ENCODE peak calls at places on chromosomes 11 and 22, in seven cellular contexts. T is cardiac muscle cell, Q is pancreas, E is astrocyte of the spinal cord, V is MM.1S, Z is uterus, R is GM20000. X is an unnamed sample.

GRCh38 chr11:67027943-67028542 is 5.1 kb downstream of the SYT12 start:
- DNase-seq in E (no peak), V (peak), Q (no peak), T (no peak), R (peak), Z (no peak), X (peak)

GRCh38 chr22:36643033-36643432 is 60.5 kb downstream of the CACNG2 start:
- DNase-seq in R (no peak), T (no peak), E (no peak), Q (no peak), V (no peak), Z (no peak), X (no peak)

GRCh38 chr11:33411751-33412150 is 154.6 kb downstream of the HIPK3 start:
- DNase-seq in V (no peak), T (no peak), Z (no peak), Q (no peak), E (no peak), R (no peak), X (no peak)

GRCh38 chr11:2380807-2381350 is 3.8 kb downstream of the CD81 start:
- DNase-seq in T (no peak), Z (peak), Q (no peak), R (peak), E (no peak), V (no peak), X (peak)

GRCh38 chr11:107549253-107549953 is 16.1 kb downstream of the ALKBH8 start:
- DNase-seq in R (peak), Z (no peak), Q (no peak), E (peak), V (peak), T (peak), X (peak)

GRCh38 chr11:41225856-41226255 is 233.6 kb downstream of the LRRC4C start:
- DNase-seq in V (no peak), T (no peak), R (no peak), Z (no peak), E (no peak), Q (no peak), X (no peak)

GRCh38 chr11:35981581-35981980 is 37.7 kb downstream of the LDLRAD3 start:
- DNase-seq in R (no peak), Z (no peak), T (no peak), E (no peak), Q (no peak), V (no peak), X (no peak)

GRCh38 chr22:29689872-29690213 is 30.0 kb upstream of the CABP7 start:
- DNase-seq in Q (peak), V (peak), T (peak), E (peak), Z (peak), R (no peak), X (peak)

GRCh38 chr11:100706179-100706578 is 19.1 kb downstream of the ARHGAP42 start:
- DNase-seq in V (peak), T (no peak), R (no peak), Z (no peak), Q (no peak), E (no peak), X (no peak)

GRCh38 chr11:45369294-45369693 is 83.2 kb upstream of the SYT13 start:
- DNase-seq in R (no peak), E (no peak), Q (no peak), T (no peak), V (no peak), Z (no peak), X (no peak)

GRCh38 chr11:82722236-82722635 is 11.4 kb downstream of the FAM181B start:
- DNase-seq in T (no peak), Q (no peak), V (no peak), E (no peak), Z (no peak), R (no peak), X (no peak)
- TF ChIP-seq CTCF in T (no peak), Q (no peak), V (no peak), E (no peak), Z (no peak), R (no peak), X (no peak)

GRCh38 chr11:65352783-65353182 is 1.8 kb upstream of the TIGD3 start:
- DNase-seq in V (no peak), T (no peak), E (peak), Q (no peak), R (no peak), Z (no peak), X (no peak)
- TF ChIP-seq CTCF in V (no peak), T (peak), E (peak), Q (no peak), R (no peak), Z (no peak), X (no peak)

GRCh38 chr11:70590356-70590991 is 192.1 kb downstream of the CTTN start:
- DNase-seq in Q (no peak), T (no peak), Z (no peak), R (no peak), E (no peak), V (no peak), X (no peak)
- TF ChIP-seq CTCF in Q (no peak), T (no peak), Z (no peak), R (no peak), E (no peak), V (no peak), X (no peak)

DNA sequence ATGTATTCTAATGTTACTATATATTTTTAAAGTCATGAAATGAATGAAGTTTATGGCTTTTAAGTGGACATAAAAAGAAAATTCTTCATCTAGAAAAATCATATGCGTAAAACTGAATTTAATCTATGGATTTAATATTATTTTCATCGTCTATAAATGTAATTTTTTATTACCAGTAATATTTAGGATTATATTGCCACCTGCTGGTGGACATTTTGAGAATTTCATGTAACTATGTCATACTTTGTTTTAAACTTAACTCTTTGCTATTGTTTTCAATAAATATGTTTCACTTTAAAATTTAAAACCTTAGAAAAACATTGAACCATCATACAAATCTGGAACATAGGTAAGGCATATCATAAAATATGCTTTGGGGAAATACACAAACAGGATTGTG is 66.5 kb upstream of the CEP126 start:
- DNase-seq in T (peak), V (peak), Q (no peak), Z (no peak), R (no peak), E (peak), X (no peak)
- TF ChIP-seq CTCF in T (peak), V (peak), Q (peak), Z (peak), R (no peak), E (peak), X (no peak)

GRCh38 chr11:9251306-9251705 is 13.8 kb downstream of the DENND5A start:
- DNase-seq in V (no peak), Z (no peak), E (no peak), Q (no peak), R (no peak), T (no peak), X (no peak)

GRCh38 chr11:9253086-9253485 is 12.1 kb downstream of the DENND5A start:
- DNase-seq in Q (no peak), V (no peak), Z (no peak), R (no peak), E (no peak), T (no peak), X (no peak)

GRCh38 chr11:9249252-9249651 is 15.9 kb downstream of the DENND5A start:
- DNase-seq in Q (no peak), Z (no peak), V (no peak), R (no peak), T (no peak), E (no peak), X (no peak)

GRCh38 chr11:9250139-9250582 is 15.0 kb downstream of the DENND5A start:
- DNase-seq in E (peak), V (peak), R (peak), Z (no peak), Q (no peak), T (no peak), X (peak)

GRCh38 chr11:9254416-9254815 is 10.7 kb downstream of the DENND5A start:
- DNase-seq in E (no peak), T (no peak), V (no peak), R (no peak), Q (no peak), Z (no peak), X (no peak)
- TF ChIP-seq CTCF in E (no peak), T (no peak), V (no peak), R (no peak), Q (no peak), Z (no peak), X (no peak)

GRCh38 chr22:19719055-19719482 is 4.3 kb upstream of the GP1BB start:
- DNase-seq in E (no peak), V (no peak), Z (no peak), R (peak), T (peak), Q (no peak), X (no peak)

GRCh38 chr22:19717181-19717580 is 2.9 kb downstream of the SEPTIN5 start:
- DNase-seq in Q (no peak), R (peak), E (no peak), Z (no peak), V (no peak), T (no peak), X (no peak)

GRCh38 chr22:19717691-19718254 is 3.5 kb downstream of the SEPTIN5 start:
- DNase-seq in T (peak), R (peak), Q (peak), V (peak), Z (peak), E (peak), X (peak)

GRCh38 chr22:19719488-19720021 is 3.8 kb upstream of the GP1BB start:
- DNase-seq in E (no peak), R (no peak), V (no peak), T (no peak), Q (no peak), Z (no peak), X (no peak)

GRCh38 chr22:19718255-19719054 is 4.2 kb downstream of the SEPTIN5 start:
- DNase-seq in Z (no peak), E (no peak), R (peak), T (no peak), V (no peak), Q (no peak), X (no peak)
- TF ChIP-seq CTCF in Z (no peak), E (no peak), R (no peak), T (no peak), V (no peak), Q (no peak), X (no peak)

DNA sequence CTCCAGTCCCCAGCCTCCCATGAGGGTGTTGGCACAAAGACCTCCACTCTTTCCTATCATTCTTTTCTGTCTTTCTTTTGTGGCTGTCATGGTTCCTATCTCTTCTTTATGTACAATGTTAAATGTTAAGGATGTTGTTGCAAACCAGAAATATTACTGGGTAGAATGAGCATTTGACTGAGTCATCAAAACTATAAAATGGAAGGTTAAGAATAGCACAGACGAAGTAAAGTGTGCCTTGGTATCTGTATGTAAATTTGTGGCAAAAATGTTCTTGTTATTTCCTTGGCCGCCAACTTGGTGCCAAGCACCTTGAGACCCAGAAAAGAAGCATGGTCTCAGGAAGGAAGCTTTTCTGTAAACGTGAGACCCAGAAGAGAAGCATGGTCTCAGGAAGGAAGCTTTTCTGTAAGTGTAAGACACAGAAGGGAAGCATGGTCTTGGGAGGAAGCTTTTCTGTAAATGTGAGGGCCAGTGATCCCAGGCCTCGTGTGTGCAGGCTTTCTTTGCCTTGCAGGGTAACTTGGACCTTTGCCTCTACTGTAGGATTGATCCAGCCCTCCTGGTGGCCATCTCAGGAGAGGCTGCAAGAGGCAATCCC is 6.7 kb upstream of the PKP3 start:
- DNase-seq in Q (no peak), E (no peak), V (no peak), T (no peak), R (no peak), Z (no peak), X (no peak)
- TF ChIP-seq CTCF in Q (no peak), E (no peak), V (no peak), T (no peak), R (no peak), Z (no peak), X (no peak)

DNA sequence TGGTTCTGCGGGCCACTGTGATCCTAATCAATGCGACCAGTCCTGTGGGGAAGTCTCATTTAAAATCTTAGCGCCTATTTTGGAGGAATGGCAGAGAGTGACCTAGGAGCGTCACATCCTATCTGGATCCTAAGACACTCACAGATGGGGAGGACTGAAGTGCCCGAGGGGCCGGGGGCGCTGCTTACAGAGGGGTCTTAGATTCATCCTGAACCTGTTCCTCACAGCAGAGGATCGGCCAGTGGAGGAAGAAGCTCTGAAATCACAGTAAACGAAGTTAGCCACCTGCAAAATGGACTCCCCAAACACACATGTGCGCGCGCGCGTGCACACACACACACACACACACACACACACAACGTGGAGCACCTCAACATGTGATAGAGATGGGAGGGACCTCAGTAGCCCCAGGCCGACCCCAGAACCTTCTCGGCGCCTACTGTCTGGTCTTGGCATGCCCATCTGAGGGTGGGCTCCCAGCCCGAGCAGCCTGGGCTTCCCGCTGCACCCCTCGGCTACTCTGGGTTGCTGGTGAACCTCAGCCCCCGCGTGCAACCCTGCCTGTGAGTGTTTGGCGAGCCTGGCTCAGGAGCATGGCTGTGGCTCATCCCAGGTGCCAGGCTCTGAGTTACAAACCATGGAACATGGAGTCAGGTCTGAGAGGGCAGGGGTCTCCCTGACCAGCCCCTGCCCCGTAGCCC is 613.3 kb downstream of the TBC1D22A start:
- DNase-seq in V (no peak), R (no peak), T (no peak), Z (no peak), E (no peak), Q (peak), X (no peak)
- TF ChIP-seq CTCF in V (no peak), R (no peak), T (no peak), Z (no peak), E (no peak), Q (no peak), X (no peak)

X was measured in GM13976.